ENCODE peak calls at places on chromosome 2, in eight cellular contexts. One of them, this sample, is unnamed.

GRCh38 chr2:216006164-216006663 is 7.1 kb downstream of the MREG start:
- DNase-seq in nucleus accumbens: no peak
- DNase-seq in activated naive CD4-positive, alpha-beta T cell: no peak
- DNase-seq in HL-60: peak; percentile 11
- DNase-seq in WTC11: peak; percentile 50
- DNase-seq in Caki2: no peak
- DNase-seq in activated CD8-positive, alpha-beta memory T cell treated with anti-CD3 and anti-CD28 coated beads for 48 hours: no peak
- DNase-seq in esophagus squamous epithelium: no peak
- DNase-seq in this sample: no peak

GRCh38 chr2:222320441-222321395 is 21.9 kb upstream of the PAX3 start:
- DNase-seq in nucleus accumbens: peak; percentile 24
- DNase-seq in activated naive CD4-positive, alpha-beta T cell: no peak
- DNase-seq in HL-60: no peak
- DNase-seq in WTC11: no peak
- DNase-seq in Caki2: no peak
- DNase-seq in activated CD8-positive, alpha-beta memory T cell treated with anti-CD3 and anti-CD28 coated beads for 48 hours: no peak
- DNase-seq in esophagus squamous epithelium: no peak
- DNase-seq in this sample: no peak

GRCh38 chr2:134705861-134706586 is 12.8 kb downstream of the TMEM163 start:
- DNase-seq in nucleus accumbens: no peak
- DNase-seq in activated naive CD4-positive, alpha-beta T cell: no peak
- DNase-seq in HL-60: no peak
- DNase-seq in WTC11: peak; percentile 54
- DNase-seq in Caki2: no peak
- DNase-seq in activated CD8-positive, alpha-beta memory T cell treated with anti-CD3 and anti-CD28 coated beads for 48 hours: no peak
- DNase-seq in esophagus squamous epithelium: no peak
- DNase-seq in this sample: no peak

GRCh38 chr2:223633656-223634055 is 31.5 kb upstream of the SCG2 start:
- DNase-seq in nucleus accumbens: no peak
- DNase-seq in activated naive CD4-positive, alpha-beta T cell: no peak
- DNase-seq in HL-60: no peak
- DNase-seq in WTC11: no peak
- DNase-seq in Caki2: peak; percentile 77
- DNase-seq in activated CD8-positive, alpha-beta memory T cell treated with anti-CD3 and anti-CD28 coated beads for 48 hours: no peak
- DNase-seq in esophagus squamous epithelium: no peak
- DNase-seq in this sample: no peak

GRCh38 chr2:5945707-5946106 is 253.5 kb downstream of the SOX11 start:
- DNase-seq in nucleus accumbens: no peak
- DNase-seq in activated naive CD4-positive, alpha-beta T cell: no peak
- DNase-seq in HL-60: no peak
- DNase-seq in WTC11: no peak
- DNase-seq in Caki2: no peak
- DNase-seq in activated CD8-positive, alpha-beta memory T cell treated with anti-CD3 and anti-CD28 coated beads for 48 hours: no peak
- DNase-seq in esophagus squamous epithelium: no peak
- DNase-seq in this sample: no peak

GRCh38 chr2:173706936-173707335 is 258.2 kb downstream of the SP3 start:
- DNase-seq in nucleus accumbens: no peak
- DNase-seq in activated naive CD4-positive, alpha-beta T cell: no peak
- DNase-seq in HL-60: no peak
- DNase-seq in WTC11: no peak
- DNase-seq in Caki2: no peak
- DNase-seq in activated CD8-positive, alpha-beta memory T cell treated with anti-CD3 and anti-CD28 coated beads for 48 hours: no peak
- DNase-seq in esophagus squamous epithelium: no peak
- DNase-seq in this sample: no peak

GRCh38 chr2:27408601-27409320 is 630 bp downstream of the PPM1G start:
- DNase-seq in nucleus accumbens: no peak
- DNase-seq in activated naive CD4-positive, alpha-beta T cell: no peak
- DNase-seq in HL-60: peak; percentile 43
- DNase-seq in WTC11: no peak
- DNase-seq in Caki2: peak; percentile 25
- DNase-seq in activated CD8-positive, alpha-beta memory T cell treated with anti-CD3 and anti-CD28 coated beads for 48 hours: no peak
- DNase-seq in esophagus squamous epithelium: no peak
- DNase-seq in this sample: peak; percentile 30

GRCh38 chr2:46915281-46915810 is at the start of gene MCFD2:
- DNase-seq in nucleus accumbens: peak; percentile 30
- DNase-seq in activated naive CD4-positive, alpha-beta T cell: no peak
- DNase-seq in HL-60: no peak
- DNase-seq in WTC11: no peak
- DNase-seq in Caki2: no peak
- DNase-seq in activated CD8-positive, alpha-beta memory T cell treated with anti-CD3 and anti-CD28 coated beads for 48 hours: peak; percentile 4
- DNase-seq in esophagus squamous epithelium: no peak
- DNase-seq in this sample: no peak

GRCh38 chr2:45083175-45083574 is 73.9 kb upstream of the SIX2 start:
- DNase-seq in nucleus accumbens: no peak
- DNase-seq in activated naive CD4-positive, alpha-beta T cell: no peak
- DNase-seq in HL-60: peak; percentile 4
- DNase-seq in WTC11: no peak
- DNase-seq in Caki2: no peak
- DNase-seq in activated CD8-positive, alpha-beta memory T cell treated with anti-CD3 and anti-CD28 coated beads for 48 hours: no peak
- DNase-seq in esophagus squamous epithelium: no peak
- DNase-seq in this sample: no peak

GRCh38 chr2:29272311-29272710 is 157.1 kb downstream of the CLIP4 start:
- DNase-seq in nucleus accumbens: no peak
- DNase-seq in activated naive CD4-positive, alpha-beta T cell: no peak
- DNase-seq in HL-60: no peak
- DNase-seq in WTC11: no peak
- DNase-seq in Caki2: no peak
- DNase-seq in activated CD8-positive, alpha-beta memory T cell treated with anti-CD3 and anti-CD28 coated beads for 48 hours: no peak
- DNase-seq in esophagus squamous epithelium: no peak
- DNase-seq in this sample: no peak

GRCh38 chr2:8361930-8362329 is 319.9 kb upstream of the ID2 start:
- DNase-seq in nucleus accumbens: no peak
- DNase-seq in activated naive CD4-positive, alpha-beta T cell: no peak
- DNase-seq in HL-60: no peak
- DNase-seq in WTC11: no peak
- DNase-seq in Caki2: no peak
- DNase-seq in activated CD8-positive, alpha-beta memory T cell treated with anti-CD3 and anti-CD28 coated beads for 48 hours: no peak
- DNase-seq in esophagus squamous epithelium: no peak
- DNase-seq in this sample: no peak

GRCh38 chr2:128276878-128277675 is 41.6 kb downstream of the HS6ST1 start:
- DNase-seq in nucleus accumbens: no peak
- DNase-seq in activated naive CD4-positive, alpha-beta T cell: no peak
- DNase-seq in HL-60: no peak
- DNase-seq in WTC11: peak; percentile 6
- DNase-seq in Caki2: no peak
- DNase-seq in activated CD8-positive, alpha-beta memory T cell treated with anti-CD3 and anti-CD28 coated beads for 48 hours: no peak
- DNase-seq in esophagus squamous epithelium: no peak
- DNase-seq in this sample: no peak

GRCh38 chr2:61255580-61256437 is 93.8 kb downstream of the C2orf74 start:
- DNase-seq in nucleus accumbens: no peak
- DNase-seq in activated naive CD4-positive, alpha-beta T cell: no peak
- DNase-seq in HL-60: no peak
- DNase-seq in WTC11: no peak
- DNase-seq in Caki2: peak; percentile 26
- DNase-seq in activated CD8-positive, alpha-beta memory T cell treated with anti-CD3 and anti-CD28 coated beads for 48 hours: no peak
- DNase-seq in esophagus squamous epithelium: no peak
- DNase-seq in this sample: no peak

GRCh38 chr2:19120941-19121750 is 237.3 kb downstream of the OSR1 start:
- DNase-seq in nucleus accumbens: no peak
- DNase-seq in activated naive CD4-positive, alpha-beta T cell: no peak
- DNase-seq in HL-60: peak; percentile 6
- DNase-seq in WTC11: no peak
- DNase-seq in Caki2: no peak
- DNase-seq in activated CD8-positive, alpha-beta memory T cell treated with anti-CD3 and anti-CD28 coated beads for 48 hours: no peak
- DNase-seq in esophagus squamous epithelium: no peak
- DNase-seq in this sample: no peak

GRCh38 chr2:43070039-43070438 is 156.4 kb downstream of the ZFP36L2 start:
- DNase-seq in nucleus accumbens: no peak
- DNase-seq in activated naive CD4-positive, alpha-beta T cell: no peak
- DNase-seq in HL-60: no peak
- DNase-seq in WTC11: no peak
- DNase-seq in Caki2: no peak
- DNase-seq in activated CD8-positive, alpha-beta memory T cell treated with anti-CD3 and anti-CD28 coated beads for 48 hours: no peak
- DNase-seq in esophagus squamous epithelium: no peak
- DNase-seq in this sample: peak; percentile 66

This sample was measured in LoVo.